ENCODE peak calls at places on chromosomes 5 and 9, in nine cellular contexts. O is breast epithelium, U is A549, W is vagina, I is IMR-90, K is Peyer's patch, Q is ovary, H is uterus, R is body of pancreas. P is an unnamed sample. For H3K4me1, the result is how much of the 10 kb centered on the place peaks cover.

GRCh38 chr5:172380992-172381643 is 73.2 kb downstream of the SH3PXD2B start:
- DNase-seq in O (peak), U (no peak), W (no peak), I (peak), K (no peak), Q (peak), H (peak), R (peak), P (peak)

GRCh38 chr5:36728697-36729543 is 122.5 kb downstream of the SLC1A3 start:
- DNase-seq in O (no peak), U (peak), W (no peak), I (peak), K (no peak), Q (no peak), H (no peak), R (peak), P (no peak)

GRCh38 chr9:2771101-2771500 is 53.8 kb downstream of the KCNV2 start:
- DNase-seq in O (no peak), U (no peak), W (no peak), I (peak), K (no peak), Q (no peak), H (no peak), R (no peak), P (no peak)

GRCh38 chr5:100904259-100904822 is 1.3 kb upstream of the ST8SIA4 start:
- DNase-seq in O (no peak), U (peak), W (peak), I (no peak), K (peak), Q (no peak), H (no peak), R (peak), P (peak)

GRCh38 chr5:135831439-135832262 is 2.8 kb upstream of the SLC25A48 start:
- DNase-seq in O (no peak), U (no peak), W (peak), I (no peak), K (peak), Q (no peak), H (no peak), R (no peak), P (no peak)

GRCh38 chr9:37302277-37302676 is 120.2 kb upstream of the GRHPR start:
- DNase-seq in O (no peak), U (no peak), W (no peak), I (no peak), K (no peak), Q (no peak), H (no peak), R (no peak), P (no peak)

GRCh38 chr5:64952961-64953360 is 184.2 kb downstream of the CWC27 start:
- DNase-seq in O (no peak), U (no peak), W (no peak), I (no peak), K (no peak), Q (no peak), H (no peak), R (no peak), P (no peak)

GRCh38 chr5:137975208-137975607 is 57.7 kb downstream of the FAM13B start:
- DNase-seq in O (no peak), U (no peak), W (no peak), I (no peak), K (no peak), Q (no peak), H (no peak), R (no peak), P (no peak)

GRCh38 chr5:78467140-78467539 is 106.7 kb downstream of the SCAMP1 start:
- DNase-seq in O (no peak), U (no peak), W (no peak), I (no peak), K (no peak), Q (no peak), H (no peak), R (no peak), P (no peak)

GRCh38 chr9:129225815-129226214 is 47.8 kb upstream of the IER5L start:
- DNase-seq in O (no peak), U (peak), W (no peak), I (peak), K (peak), Q (peak), H (peak), R (peak), P (peak)

GRCh38 chr5:485943-486491 is 38.2 kb downstream of the SLC9A3 start:
- DNase-seq in O (no peak), U (no peak), W (no peak), I (no peak), K (no peak), Q (no peak), H (no peak), R (no peak), P (no peak)

GRCh38 chr9:35073276-35073607 is 817 bp upstream of the VCP start:
- DNase-seq in O (no peak), U (no peak), W (no peak), I (peak), K (no peak), Q (no peak), H (no peak), R (no peak), P (no peak)

GRCh38 chr9:35074141-35074540 is 1.7 kb upstream of the VCP start:
- DNase-seq in O (peak), U (no peak), W (no peak), I (no peak), K (no peak), Q (no peak), H (no peak), R (no peak), P (peak)

GRCh38 chr9:35070823-35071813 is 1.3 kb downstream of the VCP start:
- DNase-seq in O (peak), U (no peak), W (no peak), I (peak), K (no peak), Q (no peak), H (no peak), R (peak), P (no peak)

GRCh38 chr9:35071814-35072460 is 488 bp downstream of the VCP start:
- DNase-seq in O (peak), U (peak), W (no peak), I (peak), K (peak), Q (peak), H (peak), R (peak), P (peak)

DNA sequence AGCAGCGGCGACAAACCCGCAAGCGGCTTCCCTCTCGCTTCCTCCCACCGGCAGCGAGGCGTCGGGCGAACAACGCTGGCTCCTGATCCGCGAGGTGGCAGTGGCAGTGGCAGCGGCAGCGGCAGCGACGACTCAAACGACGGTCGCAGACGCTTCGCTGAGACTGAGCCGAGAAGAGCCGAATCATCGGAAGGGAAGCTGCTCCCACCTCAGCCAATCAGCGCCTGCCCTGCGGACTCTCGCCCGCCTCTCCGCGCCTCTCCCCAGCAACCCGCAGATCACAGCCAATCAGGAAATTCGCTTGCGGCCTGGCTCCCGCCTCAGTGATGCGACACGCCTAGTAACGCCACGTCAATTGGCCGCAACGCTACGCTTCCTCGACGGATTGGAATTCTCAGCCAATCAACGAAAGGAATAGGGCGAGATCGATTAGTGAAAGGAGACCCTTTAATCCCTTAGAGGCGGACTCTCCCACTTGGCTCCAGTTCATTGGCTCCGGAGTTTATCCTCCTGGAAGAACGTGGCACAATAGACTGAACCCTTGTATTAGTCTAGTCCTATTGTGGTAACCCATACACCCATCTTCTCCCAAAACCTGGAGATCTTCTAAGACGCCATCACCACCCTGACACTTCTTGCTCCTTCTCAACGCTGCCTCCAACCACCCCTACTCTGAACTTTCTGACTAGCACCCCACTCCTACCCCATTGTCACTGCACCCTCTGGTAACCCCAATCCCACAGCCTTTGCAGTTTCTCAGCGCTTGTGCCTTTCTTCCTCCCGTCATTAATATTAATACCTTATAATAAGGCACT is at the start of gene VCP:
- DNase-seq in O (peak), U (peak), W (peak), I (peak), K (peak), Q (peak), H (peak), R (peak), P (peak)
- TF ChIP-seq POLR2A in O (peak), U (peak), W (peak), I (peak), K (peak), Q (peak), H (peak), R (peak), P (peak)

DNA sequence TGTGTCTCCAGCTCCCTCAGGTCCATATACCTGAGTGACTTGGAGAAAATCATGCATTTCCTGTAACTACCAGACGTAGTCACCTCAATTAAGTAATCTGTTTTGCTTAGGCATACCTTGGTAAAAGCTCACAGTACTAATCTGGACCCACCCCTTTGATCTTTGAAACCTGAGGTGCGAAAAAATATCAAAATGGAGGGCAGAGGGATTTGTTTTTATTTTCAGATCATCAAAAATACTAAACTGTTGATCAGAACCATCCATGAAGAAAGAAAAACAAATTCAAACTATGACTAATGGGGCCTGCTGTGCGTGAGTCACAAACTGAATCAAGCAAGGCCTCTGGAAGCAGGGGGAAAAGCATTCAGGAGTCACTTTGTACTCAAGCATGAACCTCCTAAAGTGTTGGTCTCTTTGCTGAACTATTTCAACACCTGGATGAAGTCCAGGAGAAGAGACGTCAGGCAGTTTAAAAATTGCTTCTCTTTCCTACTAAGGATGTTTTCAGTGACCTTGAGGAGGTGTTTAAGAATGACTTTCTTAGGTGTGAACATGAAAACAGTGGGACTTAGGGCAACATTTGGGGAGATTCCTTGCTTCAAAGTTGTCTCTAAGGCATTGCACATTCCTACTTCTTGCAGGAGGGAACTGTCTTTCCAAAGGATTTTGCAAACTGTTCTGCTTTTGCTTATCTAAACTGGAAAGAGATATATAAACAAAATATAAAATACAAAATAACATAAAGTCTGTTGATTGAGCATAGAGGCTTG is 76.3 kb downstream of the MUSK start:
- DNase-seq in O (no peak), U (peak), W (peak), I (peak), K (no peak), Q (no peak), H (peak), R (peak), P (peak)
- H3K4me1 ChIP-seq in O (under half), U (under half), W (under half), I (under half), K (under half), Q (under half), H (under half), R (under half), P (under half)

GRCh38 chr9:126495411-126496180 is 118.1 kb upstream of the LMX1B start:
- DNase-seq in O (no peak), U (no peak), W (no peak), I (no peak), K (no peak), Q (peak), H (no peak), R (no peak), P (no peak)
- H3K4me3 ChIP-seq in O (no peak), U (no peak), W (no peak), I (no peak), K (no peak), Q (no peak), H (no peak), R (no peak), P (no peak)

DNA sequence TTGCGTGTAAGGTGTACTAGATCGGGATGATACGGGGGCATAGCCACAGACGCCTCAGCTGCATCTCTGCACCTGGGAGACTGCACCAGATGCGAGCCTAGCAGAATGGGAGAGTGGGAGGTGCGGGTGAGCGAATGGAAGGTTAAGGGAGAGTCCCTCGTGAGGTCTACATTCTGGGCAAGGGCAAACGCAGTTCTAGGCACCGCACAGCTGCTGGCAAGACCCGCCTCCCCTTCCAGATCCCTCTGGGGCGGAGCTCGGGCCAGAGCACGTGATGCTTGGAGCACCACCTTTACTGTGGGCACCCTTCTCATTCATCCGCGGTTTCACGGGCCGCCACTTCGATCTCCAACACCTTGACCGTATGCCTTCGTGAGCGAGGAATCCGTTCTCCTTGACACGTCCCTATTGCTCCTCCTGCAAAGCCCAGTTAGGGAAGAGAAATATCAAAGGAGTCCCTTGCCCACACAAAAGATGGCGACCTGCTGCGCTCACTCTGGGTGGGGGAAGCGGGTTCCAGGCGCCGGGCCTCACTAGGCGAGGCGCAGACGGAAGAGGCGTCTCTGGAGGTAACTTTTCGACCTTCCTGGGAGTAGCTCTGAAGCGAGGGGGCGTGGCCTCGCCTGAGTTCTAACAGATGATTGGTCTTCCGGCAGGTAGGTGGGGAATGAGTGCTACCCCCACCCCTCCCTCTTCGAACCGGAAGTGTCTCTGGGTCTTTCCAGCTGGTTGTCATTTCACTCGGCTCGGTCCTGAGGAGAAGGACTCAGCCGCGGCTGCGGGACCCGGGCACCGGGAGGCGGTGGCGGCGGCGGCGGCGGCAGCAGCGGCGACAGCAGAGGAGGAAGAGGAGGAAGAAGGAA is at the start of gene CPEB4:
- DNase-seq in O (peak), U (peak), W (peak), I (peak), K (peak), Q (peak), H (peak), R (peak), P (peak)
- TF ChIP-seq POLR2A in O (peak), U (peak), W (peak), I (peak), K (peak), Q (peak), H (peak), R (peak), P (peak)

GRCh38 chr5:150780816-150781221 is 2.3 kb downstream of the SMIM3 start:
- DNase-seq in O (no peak), U (no peak), W (no peak), I (peak), K (peak), Q (no peak), H (no peak), R (no peak), P (no peak)

GRCh38 chr5:150783422-150783928 is 4.9 kb downstream of the SMIM3 start:
- DNase-seq in O (peak), U (no peak), W (peak), I (peak), K (peak), Q (peak), H (peak), R (peak), P (peak)

GRCh38 chr5:150782850-150783249 is 4.3 kb downstream of the SMIM3 start:
- DNase-seq in O (no peak), U (no peak), W (no peak), I (no peak), K (no peak), Q (no peak), H (no peak), R (no peak), P (no peak)

GRCh38 chr5:150780180-150780692 is 1.7 kb downstream of the SMIM3 start:
- DNase-seq in O (no peak), U (no peak), W (no peak), I (peak), K (no peak), Q (no peak), H (peak), R (peak), P (peak)

DNA sequence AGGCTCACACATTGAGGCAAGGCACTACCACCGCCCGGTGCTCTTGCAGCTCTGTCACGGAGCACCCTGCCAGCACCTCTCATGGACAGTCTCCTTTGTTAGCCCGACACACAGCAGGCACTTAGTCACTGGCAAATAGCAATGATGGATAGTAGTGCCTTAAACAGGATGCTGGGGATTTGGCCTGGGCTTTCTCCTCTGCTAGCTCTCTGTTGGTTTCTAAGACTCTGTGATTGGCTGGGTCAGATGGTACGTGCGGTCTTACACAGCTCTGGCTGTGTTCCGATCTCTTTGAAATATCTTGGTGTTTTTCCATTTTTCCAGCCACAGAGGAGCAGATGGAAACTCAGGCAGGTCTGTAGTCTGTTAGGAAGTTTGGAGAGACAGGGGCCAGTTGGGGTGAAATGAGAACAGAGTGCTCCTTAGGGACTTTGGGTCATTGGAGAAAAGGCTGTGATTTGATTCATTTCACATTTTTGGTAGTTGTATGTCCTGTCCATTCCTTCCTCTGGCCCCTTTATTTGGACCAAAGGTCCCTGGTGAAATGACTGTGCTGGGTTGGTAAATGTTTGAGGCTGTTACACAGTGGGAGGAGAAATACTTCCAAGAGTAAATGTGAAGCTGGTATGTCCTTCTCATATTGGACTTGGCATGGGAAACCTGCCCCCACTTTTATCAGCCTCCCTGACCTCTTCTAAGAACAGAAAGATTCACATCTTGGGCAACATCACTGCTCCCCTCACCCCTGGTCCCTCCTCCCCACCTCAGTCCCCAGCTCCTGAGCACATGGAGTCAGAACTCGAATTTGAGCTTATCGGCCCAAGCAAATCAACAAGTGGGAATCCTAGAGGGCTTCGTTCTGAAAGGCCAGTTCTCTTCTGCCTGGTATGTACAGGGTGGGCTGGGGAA is 3.4 kb downstream of the SMIM3 start:
- DNase-seq in O (no peak), U (no peak), W (peak), I (peak), K (no peak), Q (peak), H (peak), R (peak), P (peak)
- H3K4me1 ChIP-seq in O (under half), U (under half), W (half or more), I (under half), K (half or more), Q (under half), H (under half), R (half or more), P (half or more)

GRCh38 chr9:94300470-94301301 is 27.8 kb downstream of the NUTM2F start:
- DNase-seq in O (no peak), U (no peak), W (no peak), I (no peak), K (peak), Q (no peak), H (no peak), R (no peak), P (no peak)
- H3K4me3 ChIP-seq in O (no peak), U (no peak), W (no peak), I (no peak), K (no peak), Q (no peak), H (no peak), R (no peak), P (no peak)

DNA sequence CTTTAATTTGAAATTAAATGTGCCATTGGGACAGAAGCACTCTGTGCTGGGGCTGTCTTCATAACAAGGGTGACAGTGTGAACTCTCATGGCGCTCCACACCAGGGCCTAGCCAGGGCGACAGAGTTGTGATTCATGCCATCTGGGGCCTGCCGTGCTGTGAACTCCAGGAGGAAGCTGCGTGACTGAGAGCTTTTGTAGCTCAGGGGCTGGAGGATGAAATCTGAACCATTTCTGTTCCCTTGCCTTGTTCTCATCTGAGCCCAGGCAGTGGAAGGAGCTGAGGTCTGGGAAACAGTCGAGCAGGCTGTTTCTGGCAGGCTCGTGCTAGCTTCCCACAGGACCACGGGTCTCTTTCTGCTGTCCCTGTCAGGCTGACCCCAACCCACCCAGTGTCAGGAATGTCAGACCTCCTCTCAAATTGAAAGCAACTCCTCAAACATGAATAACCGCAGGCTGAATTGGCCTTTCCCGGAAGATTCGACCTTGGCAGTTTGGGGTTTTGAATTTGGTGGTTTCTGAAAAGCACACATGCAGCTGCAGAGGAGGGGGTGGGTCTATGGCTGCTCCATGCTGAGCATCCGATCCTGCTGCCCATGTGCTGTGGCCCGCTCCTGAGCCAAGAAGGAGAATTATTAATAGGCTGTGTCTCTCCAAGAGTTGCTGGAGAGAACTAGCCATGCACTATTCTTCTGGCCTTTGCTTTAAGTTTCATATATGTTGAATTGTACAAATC is 69.2 kb upstream of the RPS23 start:
- DNase-seq in O (no peak), U (no peak), W (no peak), I (peak), K (no peak), Q (peak), H (peak), R (peak), P (no peak)
- TF ChIP-seq POLR2A in O (no peak), U (no peak), W (no peak), I (no peak), K (no peak), Q (no peak), H (no peak), R (no peak), P (no peak)

P was measured in sigmoid colon.